ENCODE peak calls at places on chromosomes 3 and 15, in five cellular contexts. Y is heart left ventricle, X is IMR-90, D is K562, T is cardiac muscle cell. P is an unnamed sample.

GRCh38 chr3:148707596-148708386 is 10.1 kb downstream of the AGTR1 start:
- DNase-seq in Y (no peak), X (peak), D (no peak), T (peak), P (no peak)

GRCh38 chr3:2446146-2446545 is 347.5 kb downstream of the CNTN4 start:
- DNase-seq in Y (no peak), X (no peak), D (no peak), T (no peak), P (no peak)

GRCh38 chr15:100190675-100191074 is 151.1 kb downstream of the ADAMTS17 start:
- DNase-seq in Y (no peak), X (no peak), D (no peak), T (no peak), P (no peak)

GRCh38 chr15:42750306-42750705 is 13.4 kb upstream of the CDAN1 start:
- DNase-seq in Y (no peak), X (no peak), D (no peak), T (no peak), P (no peak)

GRCh38 chr3:47283596-47284364 is 1.0 kb downstream of the KLHL18 start:
- DNase-seq in Y (peak), X (no peak), D (peak), T (no peak), P (peak)

GRCh38 chr3:128282392-128283196 is 129.3 kb downstream of the EEFSEC start:
- DNase-seq in Y (peak), X (peak), D (no peak), T (peak), P (peak)

GRCh38 chr3:44375450-44375849 is 36.9 kb downstream of the TCAIM start:
- DNase-seq in Y (no peak), X (no peak), D (no peak), T (no peak), P (no peak)

GRCh38 chr3:52873433-52874159 is 23.8 kb downstream of the STIMATE start:
- DNase-seq in Y (no peak), X (peak), D (peak), T (peak), P (peak)

GRCh38 chr3:194339356-194339755 is 11.8 kb downstream of the CPN2 start:
- DNase-seq in Y (no peak), X (no peak), D (no peak), T (no peak), P (no peak)

GRCh38 chr15:80180468-80180867 is 27.7 kb downstream of the FAH start:
- DNase-seq in Y (no peak), X (no peak), D (no peak), T (no peak), P (no peak)

GRCh38 chr3:190734490-190734889 is 128.0 kb downstream of the GMNC start:
- DNase-seq in Y (no peak), X (no peak), D (no peak), T (no peak), P (no peak)

GRCh38 chr15:93037341-93038063 is 51.5 kb downstream of the RGMA start:
- DNase-seq in Y (peak), X (no peak), D (peak), T (peak), P (peak)

GRCh38 chr3:8443829-8444791 is 57.5 kb upstream of the LMCD1 start:
- DNase-seq in Y (peak), X (peak), D (no peak), T (peak), P (peak)

DNA sequence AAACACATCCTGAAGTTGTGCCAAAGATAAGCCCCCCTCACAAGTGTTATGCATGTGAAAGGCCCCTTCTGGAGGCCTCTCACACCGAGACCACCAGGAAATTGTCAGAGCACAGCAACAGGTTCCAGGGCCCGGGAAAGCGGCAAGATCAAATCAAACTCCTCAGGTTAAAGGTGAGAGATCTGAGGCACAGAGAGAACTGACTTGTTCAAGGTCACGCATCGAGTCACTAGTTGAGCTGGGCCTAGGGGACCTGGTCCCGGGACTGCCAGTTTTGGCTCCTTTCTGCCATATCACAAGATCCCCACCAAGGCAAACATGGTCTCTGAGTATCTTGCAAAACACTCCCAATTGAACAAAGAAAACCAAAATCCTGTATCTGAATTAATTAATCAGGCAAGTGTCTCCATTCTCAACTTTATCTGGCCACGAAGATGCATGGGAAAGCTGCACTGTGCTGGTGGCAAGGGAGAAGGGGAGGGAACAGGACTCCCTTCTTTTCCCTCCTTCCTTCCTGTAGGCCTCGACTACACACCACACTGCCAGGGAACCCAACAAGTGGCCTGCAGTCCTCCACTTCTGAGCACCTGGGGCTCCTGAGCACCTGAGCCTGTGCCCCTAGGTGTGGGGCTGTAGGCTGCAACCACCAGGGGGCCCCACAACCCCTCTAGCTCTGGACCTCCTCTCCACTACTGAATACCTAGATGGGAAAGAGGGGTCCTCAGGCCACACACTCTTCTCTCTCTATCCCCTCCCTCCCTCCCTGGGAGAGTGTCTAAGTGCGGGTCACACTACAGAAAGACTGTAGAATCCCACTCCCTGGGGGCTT is 37.3 kb downstream of the ANP32A start:
- DNase-seq in Y (peak), X (no peak), D (peak), T (no peak), P (no peak)
- TF ChIP-seq CTCF in Y (peak), X (peak), D (peak), T (peak), P (peak)

GRCh38 chr3:169240786-169241486 is 422.6 kb downstream of the MECOM start:
- DNase-seq in Y (no peak), X (no peak), D (no peak), T (no peak), P (no peak)

GRCh38 chr3:169243122-169243521 is 420.4 kb downstream of the MECOM start:
- DNase-seq in Y (no peak), X (peak), D (no peak), T (peak), P (no peak)

GRCh38 chr3:169239756-169240155 is 423.8 kb downstream of the MECOM start:
- DNase-seq in Y (no peak), X (no peak), D (no peak), T (no peak), P (no peak)

GRCh38 chr3:169241928-169242751 is 421.4 kb downstream of the MECOM start:
- DNase-seq in Y (peak), X (peak), D (no peak), T (peak), P (peak)

DNA sequence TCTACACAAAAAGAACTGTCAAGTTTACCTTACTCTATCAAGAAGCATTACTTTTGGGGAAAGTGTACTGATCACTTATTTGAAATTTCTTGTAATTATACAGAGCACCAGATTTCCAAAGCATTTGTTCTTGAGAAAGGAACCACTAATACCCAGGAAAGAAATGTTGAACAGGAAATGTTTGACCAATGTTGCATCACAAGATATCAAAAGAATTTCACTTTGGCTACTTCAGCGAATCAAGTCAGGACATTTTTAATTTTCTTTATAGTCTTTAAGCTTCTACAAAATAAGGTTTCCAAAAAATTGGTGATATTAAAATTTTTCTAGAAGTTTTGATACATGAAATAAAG is 422.0 kb downstream of the MECOM start:
- DNase-seq in Y (no peak), X (peak), D (no peak), T (peak), P (peak)
- H3K4me3 ChIP-seq in Y (no peak), X (no peak), D (no peak), T (peak), P (no peak)

DNA sequence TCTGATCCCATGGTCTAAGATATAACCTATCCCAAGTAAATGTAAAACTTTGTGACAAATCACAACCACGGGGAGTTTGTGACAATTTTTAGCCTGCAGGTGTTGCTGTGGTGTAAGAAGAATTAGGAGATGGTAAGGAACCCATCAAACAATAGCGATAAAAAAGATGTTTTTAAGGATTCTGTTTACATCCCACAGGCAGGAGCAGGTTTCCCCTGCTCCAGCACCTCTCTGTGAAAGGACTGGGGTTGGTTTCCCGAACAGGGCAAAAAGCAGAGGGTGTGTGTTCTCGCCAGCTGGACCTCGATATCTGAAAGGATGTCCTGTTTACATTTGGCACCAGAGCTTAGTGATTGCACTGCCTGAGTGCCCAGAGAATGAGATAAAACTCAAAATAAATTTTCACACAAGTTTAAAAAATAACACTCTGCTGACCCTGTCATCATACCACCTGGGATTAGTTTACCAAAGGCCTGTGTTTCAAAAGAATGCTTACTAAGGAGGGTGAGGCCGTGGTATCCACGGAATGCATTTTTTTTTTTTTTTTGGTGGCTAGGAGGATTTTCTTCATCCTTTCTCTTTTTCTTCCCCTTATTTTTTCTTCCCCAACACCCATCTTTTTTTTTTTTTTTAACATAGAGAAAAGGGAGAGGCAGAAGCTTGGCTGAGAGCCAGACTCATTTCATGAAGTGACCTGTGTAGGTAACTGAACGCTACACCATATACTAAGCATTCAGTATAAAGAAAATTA is 151.8 kb upstream of the DPH6 start:
- DNase-seq in Y (no peak), X (peak), D (no peak), T (peak), P (no peak)
- TF ChIP-seq CTCF in Y (peak), X (no peak), D (no peak), T (no peak), P (peak)

GRCh38 chr15:40286061-40286532 is 3.2 kb upstream of the ANKRD63 start:
- DNase-seq in Y (peak), X (no peak), D (no peak), T (no peak), P (no peak)

GRCh38 chr15:40282870-40283614 is at the start of gene ANKRD63:
- DNase-seq in Y (peak), X (no peak), D (peak), T (no peak), P (no peak)

GRCh38 chr15:40285151-40285898 is 2.5 kb upstream of the ANKRD63 start:
- DNase-seq in Y (no peak), X (no peak), D (no peak), T (peak), P (no peak)

GRCh38 chr15:40282144-40282869 is 557 bp downstream of the ANKRD63 start:
- DNase-seq in Y (peak), X (no peak), D (peak), T (peak), P (no peak)

GRCh38 chr15:40283615-40284306 is 897 bp upstream of the ANKRD63 start:
- DNase-seq in Y (peak), X (no peak), D (no peak), T (no peak), P (no peak)
- H3K4me3 ChIP-seq in Y (no peak), X (no peak), D (no peak), T (peak), P (no peak)

P was measured in astrocyte of the cerebellum.